ENCODE peak calls at places on chromosomes 3 and 15, in six cellular contexts. U is left ventricle myocardium inferior, Q is lower leg skin, E is heart left ventricle, M is neural progenitor cell, L is mesothelial cell of epicardium. V is an unnamed sample.

GRCh38 chr15:101047301-101047781 is 128.2 kb downstream of the LRRK1 start:
- DNase-seq in L (peak; percentile 9), M (peak; percentile 53), E (peak; percentile 21), U (peak; percentile 9), Q (peak; percentile 2), V (no peak)

GRCh38 chr3:146589899-146590508 is 15.1 kb downstream of the PLSCR5 start:
- DNase-seq in E (no peak), L (no peak), U (no peak), Q (no peak), M (peak; percentile 42), V (peak; percentile 26)

GRCh38 chr3:48157950-48158376 is 30.3 kb downstream of the CDC25A start:
- DNase-seq in U (peak; percentile 61), E (peak; percentile 66), M (peak; percentile 84), Q (peak; percentile 22), L (peak; percentile 33), V (peak; percentile 59)

GRCh38 chr3:193777524-193777923 is 184.5 kb downstream of the OPA1 start:
- DNase-seq in Q (no peak), E (no peak), L (no peak), M (no peak), U (no peak), V (no peak)

GRCh38 chr3:194984026-194984425 is 286.9 kb downstream of the XXYLT1 start:
- DNase-seq in U (no peak), E (no peak), Q (peak; percentile 9), L (no peak), M (no peak), V (no peak)

GRCh38 chr3:82186017-82186416 is 424.6 kb upstream of the GBE1 start:
- DNase-seq in Q (no peak), M (no peak), E (no peak), U (no peak), L (no peak), V (no peak)

GRCh38 chr3:185960518-185961288 is 22.9 kb upstream of the TRA2B start:
- DNase-seq in U (no peak), Q (no peak), M (peak; percentile 28), L (no peak), E (no peak), V (no peak)

GRCh38 chr3:126157083-126157768 is 23.2 kb downstream of the ALDH1L1 start:
- DNase-seq in Q (no peak), U (no peak), E (no peak), M (no peak), L (no peak), V (no peak)

GRCh38 chr3:46162975-46163550 is 45.0 kb downstream of the CCR1 start:
- DNase-seq in E (no peak), L (no peak), Q (no peak), U (no peak), M (no peak), V (no peak)

GRCh38 chr3:66378256-66378655 is 122.6 kb downstream of the LRIG1 start:
- DNase-seq in M (peak; percentile 76), L (no peak), E (no peak), U (no peak), Q (no peak), V (peak; percentile 45)

GRCh38 chr3:189684317-189684716 is 53.1 kb downstream of the TP63 start:
- DNase-seq in L (no peak), U (no peak), M (no peak), Q (no peak), E (no peak), V (no peak)

GRCh38 chr3:136595862-136596697 is 156.1 kb downstream of the STAG1 start:
- DNase-seq in Q (no peak), M (no peak), E (no peak), L (no peak), U (no peak), V (no peak)

GRCh38 chr15:77568014-77568959 is 64.4 kb downstream of the LINGO1 start:
- DNase-seq in L (no peak), M (no peak), E (peak; percentile 9), U (no peak), Q (no peak), V (no peak)

GRCh38 chr3:88180398-88180999 is 30.7 kb downstream of the C3orf38 start:
- DNase-seq in M (peak; percentile 6), L (no peak), E (no peak), U (no peak), Q (no peak), V (no peak)

GRCh38 chr15:74402337-74402839 is 31.4 kb downstream of the SEMA7A start:
- DNase-seq in M (no peak), E (no peak), L (no peak), U (no peak), Q (no peak), V (no peak)

GRCh38 chr3:14497321-14497720 is 42.8 kb downstream of the GRIP2 start:
- DNase-seq in L (no peak), M (no peak), E (no peak), U (no peak), Q (no peak), V (no peak)

GRCh38 chr3:40464339-40465110 is 7.4 kb downstream of the RPL14 start:
- DNase-seq in E (no peak), U (no peak), Q (no peak), M (no peak), L (no peak), V (no peak)

GRCh38 chr15:74402873-74403589 is 30.7 kb downstream of the SEMA7A start:
- DNase-seq in U (no peak), Q (no peak), E (no peak), M (no peak), L (no peak), V (no peak)

GRCh38 chr3:79587150-79587549 is 180.6 kb downstream of the ROBO1 start:
- DNase-seq in M (no peak), U (no peak), E (no peak), L (no peak), Q (no peak), V (no peak)
- TF ChIP-seq CTCF in M (no peak), U (no peak), E (no peak), L (no peak), Q (no peak), V (no peak)

GRCh38 chr15:89081878-89082277 is 6.4 kb upstream of the ABHD2 start:
- DNase-seq in E (no peak), Q (no peak), L (no peak), U (no peak), M (no peak), V (no peak)
- TF ChIP-seq CTCF in E (no peak), Q (no peak), L (no peak), U (no peak), M (no peak), V (no peak)

DNA sequence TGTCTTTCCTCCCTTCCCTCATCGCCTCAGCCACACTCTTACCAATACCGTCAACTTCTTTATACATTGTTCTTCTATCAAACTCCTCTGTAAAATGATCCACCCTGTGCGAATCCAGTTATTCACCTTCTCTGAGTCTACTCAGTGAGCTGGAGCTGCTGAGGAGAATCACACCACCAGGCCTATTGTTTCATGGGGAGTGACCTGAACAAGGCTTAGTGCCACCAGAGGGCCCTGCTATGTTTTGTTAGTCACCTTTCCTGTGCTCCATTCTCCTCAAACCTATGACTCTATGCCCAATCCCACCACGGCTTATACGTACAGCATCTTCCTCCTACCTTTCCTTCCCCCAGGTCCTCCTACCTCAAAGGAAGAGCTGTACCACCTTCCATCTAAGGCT is 50.4 kb upstream of the MED12L start:
- DNase-seq in U (no peak), E (no peak), Q (no peak), L (no peak), M (no peak), V (no peak)
- TF ChIP-seq CTCF in U (no peak), E (no peak), Q (no peak), L (no peak), M (no peak), V (no peak)

GRCh38 chr15:61115241-61115640 is 113.9 kb downstream of the RORA start:
- DNase-seq in U (no peak), L (no peak), Q (no peak), E (no peak), M (no peak), V (no peak)
- TF ChIP-seq CTCF in U (no peak), L (no peak), Q (no peak), E (no peak), M (no peak), V (no peak)

DNA sequence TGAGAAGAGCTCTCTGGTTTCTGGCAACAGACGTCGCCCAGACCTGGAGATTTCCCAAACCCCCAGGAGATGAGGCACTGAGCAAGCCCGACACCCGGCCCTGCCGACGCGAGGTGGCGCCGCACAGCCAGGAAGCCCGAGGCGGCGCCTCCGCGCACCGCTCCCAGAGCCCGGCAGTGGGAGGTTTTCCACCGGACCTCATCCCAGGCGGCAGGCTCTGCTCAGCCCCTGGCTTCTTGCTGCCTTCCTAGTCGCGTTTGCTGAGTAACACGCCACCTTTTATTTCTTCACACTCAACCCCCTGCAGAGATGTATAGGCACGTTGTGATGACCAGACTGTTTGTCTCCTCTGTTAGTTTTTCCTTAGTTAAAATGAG is 56.3 kb upstream of the ARRDC4 start:
- DNase-seq in E (peak; percentile 81), M (peak; percentile 91), L (peak; percentile 61), Q (peak; percentile 34), U (peak; percentile 65), V (peak; percentile 75)
- TF ChIP-seq CTCF in E (peak; percentile 75), M (peak; percentile 78), L (peak; percentile 38), Q (no peak), U (peak; percentile 77), V (peak; percentile 75)

DNA sequence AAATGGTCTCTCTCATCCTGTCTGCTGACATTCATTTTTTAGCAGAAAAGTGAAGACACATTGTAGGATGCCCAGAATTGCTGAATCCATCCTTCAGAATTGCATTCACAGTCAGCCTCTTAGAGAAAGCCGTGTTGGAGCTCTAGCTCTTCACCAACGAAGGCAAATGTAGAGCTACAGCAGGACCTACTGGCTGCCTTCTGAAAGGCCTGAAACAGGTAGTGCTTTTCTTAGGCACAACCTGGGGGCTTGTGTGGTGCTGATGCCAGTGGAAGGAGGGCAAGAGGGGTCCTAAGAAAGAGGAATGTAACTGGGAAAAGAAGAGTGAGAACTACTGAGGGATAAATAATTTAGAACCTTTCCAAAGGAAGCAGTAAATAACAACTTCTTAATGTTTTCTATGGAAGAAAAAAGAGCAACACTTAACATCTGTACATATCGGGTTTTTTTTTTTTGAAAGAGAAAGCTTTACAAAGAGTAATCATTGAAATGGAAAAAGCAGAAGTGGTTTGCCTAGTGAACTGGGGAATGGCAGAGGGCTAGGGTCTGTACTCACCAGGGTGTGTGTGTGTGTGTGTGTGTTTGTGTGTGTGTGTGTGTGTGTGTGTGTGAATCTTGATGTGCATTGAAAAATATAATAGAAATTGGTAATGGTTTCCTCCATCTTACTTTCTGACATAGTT is 297.8 kb downstream of the SATB1 start:
- DNase-seq in M (no peak), L (no peak), E (no peak), U (no peak), Q (no peak), V (no peak)
- TF ChIP-seq CTCF in M (no peak), L (no peak), E (no peak), U (no peak), Q (no peak), V (no peak)